ENCODE peak calls at places on chromosomes 3 and 15, in seven cellular contexts. P is cardiac fibroblast; X is A549; T is body of pancreas; D is omental fat pad; H is choroid plexus epithelial cell; O is stimulated activated CD4-positive, alpha-beta T cell treated with anti-CD3 and anti-CD28 coated beads, Interleukin-1b, Interleukin-23, amount 100 ng/mL, for 1 hour. M is an unnamed sample.

GRCh38 chr15:42385206-42385979 is 26.1 kb downstream of the CAPN3 start:
- DNase-seq in P (peak), X (peak), T (no peak), D (no peak), H (peak), O (no peak), M (peak)

GRCh38 chr15:41464889-41465580 is 28.6 kb upstream of the ITPKA start:
- DNase-seq in P (no peak), X (no peak), T (no peak), D (no peak), H (no peak), O (no peak), M (no peak)

GRCh38 chr3:1908651-1909445 is 189.8 kb upstream of the CNTN4 start:
- DNase-seq in P (no peak), X (no peak), T (no peak), D (no peak), H (no peak), O (no peak), M (no peak)

GRCh38 chr15:99424978-99425665 is 140.7 kb upstream of the MEF2A start:
- DNase-seq in P (peak), X (no peak), T (no peak), D (peak), H (peak), O (peak), M (peak)

GRCh38 chr3:43217206-43217605 is 69.1 kb upstream of the SNRK start:
- DNase-seq in P (no peak), X (no peak), T (no peak), D (no peak), H (no peak), O (no peak), M (no peak)

GRCh38 chr15:77112819-77113569 is 42.1 kb upstream of the TSPAN3 start:
- DNase-seq in P (no peak), X (no peak), T (no peak), D (no peak), H (no peak), O (no peak), M (no peak)

GRCh38 chr15:41690636-41691035 is 30.4 kb downstream of the MGA start:
- DNase-seq in P (peak), X (no peak), T (no peak), D (no peak), H (no peak), O (no peak), M (no peak)

GRCh38 chr3:117399311-117400068 is 689.9 kb downstream of the TUSC7 start:
- DNase-seq in P (peak), X (no peak), T (no peak), D (no peak), H (peak), O (no peak), M (peak)

GRCh38 chr3:52891615-52892081 is 5.7 kb downstream of the STIMATE start:
- DNase-seq in P (peak), X (no peak), T (no peak), D (no peak), H (peak), O (no peak), M (peak)

GRCh38 chr3:52798978-52799476 is 4.4 kb downstream of the ITIH3 start:
- DNase-seq in P (peak), X (peak), T (peak), D (no peak), H (peak), O (no peak), M (no peak)

GRCh38 chr3:98990657-98991056 is 89.2 kb upstream of the DCBLD2 start:
- DNase-seq in P (no peak), X (no peak), T (no peak), D (no peak), H (no peak), O (no peak), M (no peak)

GRCh38 chr3:194906229-194906629 is 220.5 kb downstream of the FAM43A start:
- DNase-seq in P (peak), X (no peak), T (no peak), D (no peak), H (peak), O (no peak), M (peak)

GRCh38 chr15:39131605-39132004 is 449.3 kb upstream of the THBS1 start:
- DNase-seq in P (peak), X (peak), T (no peak), D (no peak), H (no peak), O (no peak), M (peak)

GRCh38 chr3:12468276-12468675 is 16.0 kb upstream of the TSEN2 start:
- DNase-seq in P (no peak), X (no peak), T (no peak), D (no peak), H (no peak), O (no peak), M (no peak)

GRCh38 chr3:134696155-134696554 is 45.3 kb upstream of the KY start:
- DNase-seq in P (no peak), X (no peak), T (no peak), D (no peak), H (no peak), O (no peak), M (no peak)

GRCh38 chr15:43239732-43240491 is 19.1 kb upstream of the EPB42 start:
- DNase-seq in P (peak), X (no peak), T (no peak), D (no peak), H (peak), O (no peak), M (no peak)

GRCh38 chr3:157073810-157074209 is 86.1 kb downstream of the CCNL1 start:
- DNase-seq in P (peak), X (no peak), T (no peak), D (no peak), H (peak), O (no peak), M (peak)

GRCh38 chr15:61996056-61996635 is 64.1 kb downstream of the VPS13C start:
- DNase-seq in P (no peak), X (no peak), T (no peak), D (no peak), H (peak), O (no peak), M (peak)

GRCh38 chr3:141812586-141812985 is 49.4 kb downstream of the GRK7 start:
- DNase-seq in P (no peak), X (no peak), T (no peak), D (no peak), H (no peak), O (no peak), M (no peak)

GRCh38 chr3:38122712-38123290 is 14.1 kb downstream of the ACAA1 start:
- DNase-seq in P (no peak), X (no peak), T (no peak), D (peak), H (no peak), O (no peak), M (no peak)

GRCh38 chr15:92665100-92665555 is 9.6 kb upstream of the FAM174B start:
- DNase-seq in P (peak), X (no peak), T (no peak), D (no peak), H (peak), O (no peak), M (peak)